ENCODE peak calls at places on chromosomes 1 and 21, in four cellular contexts. N is psoas muscle, D is mesenchymal stem cell, L is neural progenitor cell. J is an unnamed sample.
A peak's percentile ranks its signal among the peaks of the same experiment; 100 is the strongest.

GRCh38 chr1:93776728-93777127 is 95.1 kb upstream of the BCAR3 start:
- DNase-seq in N (no peak), D (no peak), L (no peak), J (no peak)

GRCh38 chr1:201628490-201628889 is 89.6 kb downstream of the NAV1 start:
- DNase-seq in N (no peak), D (no peak), L (peak; percentile 72), J (no peak)

GRCh38 chr1:47513393-47513792 is 75.5 kb downstream of the FOXD2 start:
- DNase-seq in N (no peak), D (no peak), L (no peak), J (no peak)

GRCh38 chr1:9235123-9235513 is 544 bp downstream of the H6PD start:
- DNase-seq in N (no peak), D (peak; percentile 90), L (no peak), J (peak; percentile 57)

GRCh38 chr1:159000627-159001026 is 9.1 kb upstream of the IFI16 start:
- DNase-seq in N (peak; percentile 85), D (peak; percentile 93), L (peak; percentile 48), J (peak; percentile 94)

GRCh38 chr1:43858324-43858723 is 75.3 kb upstream of the ARTN start:
- DNase-seq in N (peak; percentile 86), D (peak; percentile 69), L (peak; percentile 44), J (peak; percentile 72)

GRCh38 chr1:228009116-228009827 is 2.5 kb downstream of the WNT3A start:
- DNase-seq in N (peak; percentile 20), D (no peak), L (no peak), J (no peak)

GRCh38 chr1:58859769-58860455 is 76.1 kb upstream of the JUN start:
- DNase-seq in N (no peak), D (no peak), L (no peak), J (no peak)

GRCh38 chr1:109327285-109327684 is 20.5 kb upstream of the MYBPHL start:
- DNase-seq in N (no peak), D (no peak), L (no peak), J (no peak)

GRCh38 chr1:115837762-115838421 is 3.0 kb downstream of the NHLH2 start:
- DNase-seq in N (no peak), D (no peak), L (peak; percentile 42), J (no peak)

GRCh38 chr1:230643887-230644286 is 1.6 kb downstream of the COG2 start:
- DNase-seq in N (no peak), D (peak; percentile 64), L (no peak), J (no peak)

GRCh38 chr21:37416914-37417313 is 50.3 kb downstream of the DYRK1A start:
- DNase-seq in N (no peak), D (no peak), L (no peak), J (no peak)

GRCh38 chr21:44934797-44935532 is 4.9 kb upstream of the SLX9 start:
- DNase-seq in N (peak; percentile 43), D (no peak), L (no peak), J (no peak)
- H3K27ac ChIP-seq in N (no peak overlapping the region), D (no peak overlapping the region), L (no peak overlapping the region), J (no peak overlapping the region)

GRCh38 chr1:207402744-207403143 is 51.4 kb upstream of the CR2 start:
- DNase-seq in N (no peak), D (no peak), L (no peak), J (no peak)

GRCh38 chr1:207407655-207408256 is 46.4 kb upstream of the CR2 start:
- DNase-seq in N (no peak), D (no peak), L (no peak), J (no peak)

GRCh38 chr1:207404849-207405525 is 49.1 kb upstream of the CR2 start:
- DNase-seq in N (no peak), D (peak; percentile 64), L (peak; percentile 70), J (no peak)

GRCh38 chr1:207401578-207401977 is 52.5 kb upstream of the CR2 start:
- DNase-seq in N (no peak), D (no peak), L (no peak), J (no peak)

GRCh38 chr1:207405814-207406213 is 48.3 kb upstream of the CR2 start:
- DNase-seq in N (no peak), D (no peak), L (no peak), J (no peak)
- H3K27ac ChIP-seq in N (no peak overlapping the region), D (no peak overlapping the region), L (no peak overlapping the region), J (no peak overlapping the region)

DNA sequence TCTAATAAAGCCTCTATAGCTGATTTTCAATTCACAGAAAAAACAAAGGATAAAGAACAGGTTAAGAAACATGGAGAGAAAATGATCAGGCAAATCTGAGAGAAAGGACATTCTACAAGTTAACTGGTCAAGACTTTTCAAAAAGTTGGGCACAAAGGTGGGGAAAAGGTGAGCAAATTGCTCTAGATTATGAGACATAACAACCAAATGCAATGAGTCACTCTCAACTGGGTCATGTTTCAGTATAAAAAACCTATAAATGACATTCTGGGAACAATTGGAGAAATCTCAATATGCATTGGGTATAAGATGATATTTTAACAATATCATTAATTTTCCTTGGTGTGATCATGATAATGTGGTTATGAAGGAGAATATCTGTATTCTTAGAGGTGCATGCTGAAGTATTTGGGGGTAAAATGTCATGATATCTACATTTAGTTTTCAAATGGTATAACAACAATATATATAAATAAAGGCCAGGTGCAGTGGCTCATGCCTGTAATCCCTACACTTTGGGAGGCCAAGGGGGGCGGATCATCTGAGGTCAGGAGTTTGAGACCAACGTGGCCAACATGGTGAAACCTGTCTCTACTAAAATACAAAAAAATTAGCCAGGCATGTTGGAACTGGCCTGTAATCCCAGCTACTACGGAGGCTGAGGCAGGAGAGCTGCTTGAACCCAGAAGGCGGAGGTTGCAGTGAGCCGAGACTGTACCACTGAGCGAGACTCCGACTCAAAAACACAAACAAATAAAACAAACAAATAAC is 27.0 kb downstream of the ANKRD13C start:
- DNase-seq in N (no peak), D (no peak), L (no peak), J (no peak)
- H3K27ac ChIP-seq in N (no peak overlapping the region), D (peak overlapping the region; percentile 35), L (no peak overlapping the region), J (no peak overlapping the region)

DNA sequence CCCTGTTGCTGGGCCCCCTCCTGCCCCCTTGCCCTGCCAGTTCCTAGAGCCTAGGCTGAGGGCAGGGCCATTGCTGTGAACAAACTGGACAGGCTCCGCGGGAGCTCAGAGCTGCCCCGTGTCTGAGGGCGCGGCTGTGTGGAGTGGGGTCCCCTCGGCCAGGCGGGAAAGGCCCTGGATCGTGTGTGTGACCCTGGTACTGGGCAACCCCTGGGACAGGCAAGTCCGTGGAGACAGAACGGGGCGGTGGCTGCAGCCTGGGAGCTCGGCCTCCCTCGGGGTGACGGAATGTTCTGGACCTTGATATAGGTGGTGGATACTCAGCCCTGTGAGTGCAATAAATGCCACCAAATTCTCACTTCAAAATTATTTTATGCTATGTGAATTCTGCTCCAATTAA is 27.7 kb upstream of the C1orf159 start:
- DNase-seq in N (no peak), D (no peak), L (no peak), J (no peak)
- H3K27ac ChIP-seq in N (no peak overlapping the region), D (no peak overlapping the region), L (no peak overlapping the region), J (no peak overlapping the region)

DNA sequence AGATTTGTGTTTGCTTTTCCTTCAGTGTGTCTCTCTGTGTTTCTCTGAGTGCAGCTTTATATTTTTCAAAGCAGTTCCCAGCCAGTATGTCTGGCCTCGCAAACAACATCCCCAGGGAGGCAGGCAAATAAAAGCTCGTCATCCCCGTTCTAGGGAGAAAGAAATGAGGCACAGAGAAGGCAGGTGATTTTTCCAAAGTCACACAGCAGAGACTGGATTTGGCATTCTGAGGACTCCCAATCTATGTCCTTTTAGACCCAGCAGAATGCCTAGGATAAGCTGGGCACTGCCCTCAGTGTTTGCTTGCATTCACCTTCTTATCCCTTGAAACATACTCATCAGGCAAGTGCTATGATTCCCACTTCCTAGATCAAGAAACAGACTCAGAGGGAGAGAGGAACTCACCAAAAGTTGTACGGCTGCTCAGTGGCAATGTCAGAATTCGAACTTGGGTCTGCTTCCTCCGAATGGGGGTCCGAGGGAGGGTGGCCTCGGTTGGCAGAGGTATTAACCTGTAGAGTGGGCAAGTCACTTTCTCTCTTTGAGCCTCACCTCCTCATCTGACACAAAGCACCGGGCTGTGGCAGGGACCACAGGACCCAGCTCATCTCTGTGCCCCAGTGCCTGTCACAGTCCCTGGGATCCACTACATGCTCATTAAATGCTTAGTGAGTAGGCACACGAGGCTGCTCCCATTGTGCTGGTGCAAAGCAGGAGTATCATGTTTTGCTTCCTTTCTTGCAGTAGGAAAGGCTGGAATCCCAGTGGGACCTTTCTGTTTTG is 4.2 kb downstream of the RAP1GAP start:
- DNase-seq in N (no peak), D (no peak), L (no peak), J (peak; percentile 2)
- H3K27ac ChIP-seq in N (no peak overlapping the region), D (no peak overlapping the region), L (no peak overlapping the region), J (no peak overlapping the region)

GRCh38 chr1:39940253-39940652 is 14.7 kb upstream of the MFSD2A start:
- DNase-seq in N (no peak), D (no peak), L (no peak), J (no peak)

GRCh38 chr1:39943471-39944290 is 11.3 kb upstream of the MFSD2A start:
- DNase-seq in N (no peak), D (no peak), L (no peak), J (no peak)

GRCh38 chr1:39938856-39939255 is 16.1 kb upstream of the MFSD2A start:
- DNase-seq in N (no peak), D (no peak), L (no peak), J (no peak)

GRCh38 chr1:39944410-39944809 is 10.5 kb upstream of the MFSD2A start:
- DNase-seq in N (no peak), D (no peak), L (no peak), J (no peak)

GRCh38 chr1:39940980-39941871 is 13.7 kb upstream of the MFSD2A start:
- DNase-seq in N (no peak), D (no peak), L (no peak), J (no peak)
- H3K27ac ChIP-seq in N (no peak overlapping the region), D (no peak overlapping the region), L (no peak overlapping the region), J (no peak overlapping the region)

GRCh38 chr1:231929311-231929710 is 302.7 kb downstream of the DISC1 start:
- DNase-seq in N (no peak), D (peak; percentile 82), L (peak; percentile 70), J (no peak)
- H3K27ac ChIP-seq in N (no peak overlapping the region), D (peak overlapping the region; percentile 70), L (peak overlapping the region; percentile 73), J (no peak overlapping the region)

DNA sequence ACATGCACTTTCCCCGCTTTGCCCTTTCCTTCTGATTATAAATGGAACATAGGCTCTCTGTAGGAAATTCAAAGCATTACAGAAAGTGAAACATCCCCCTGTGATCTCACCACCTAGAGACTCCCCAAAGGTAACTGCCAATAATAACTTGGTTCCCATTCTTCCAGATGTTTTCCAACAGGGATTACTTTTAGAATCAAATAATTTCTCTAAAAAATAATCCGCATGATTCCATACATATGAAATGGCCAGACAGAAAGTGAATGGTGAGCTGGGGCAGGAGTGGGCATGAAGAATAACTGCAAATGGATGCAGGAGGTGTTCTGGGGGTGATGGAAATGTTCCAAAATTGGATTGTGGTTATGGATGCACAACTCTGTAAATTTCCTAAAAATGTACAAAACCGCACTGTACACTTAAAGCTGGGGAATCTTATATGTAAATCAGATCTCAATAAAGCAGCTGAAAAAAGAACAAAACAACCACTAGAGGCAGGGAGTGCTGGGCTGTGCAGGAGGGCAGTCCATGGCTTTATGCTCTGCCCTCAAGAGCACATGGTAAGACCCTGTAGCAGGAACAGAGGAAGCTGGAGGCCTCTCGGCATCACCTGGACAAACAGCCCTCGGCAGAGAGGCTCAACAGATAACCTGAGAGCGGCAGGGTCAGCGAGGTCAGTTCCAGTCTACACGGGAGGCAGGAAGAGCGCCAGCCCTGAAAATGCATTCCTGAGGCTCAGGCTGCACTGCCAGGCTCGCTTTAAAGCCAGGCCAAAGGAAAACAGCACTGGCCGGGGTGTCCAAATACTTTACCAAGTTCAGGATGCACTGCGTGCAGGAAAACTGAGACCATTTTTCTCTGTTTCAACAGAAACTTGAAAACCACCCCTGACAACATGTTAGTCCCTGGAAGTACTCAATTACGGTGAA is 39.7 kb downstream of the CAPZB start:
- DNase-seq in N (peak; percentile 66), D (peak; percentile 51), L (peak; percentile 65), J (peak; percentile 73)
- H3K27ac ChIP-seq in N (peak overlapping the region; percentile 65), D (peak overlapping the region; percentile 69), L (no peak overlapping the region), J (peak overlapping the region; percentile 61)

J was measured in ovary.